ENCODE peak calls at places on chromosome 13, in six cellular contexts. One of them, this sample, is unnamed.

GRCh38 chr13:111947876-111948275 is 119.1 kb upstream of the SOX1 start:
- DNase-seq in spleen: peak; percentile 68
- DNase-seq in GM12892: no peak
- DNase-seq in AG04450: no peak
- DNase-seq in activated naive CD4-positive, alpha-beta T cell treated with anti-CD3 and anti-CD28 coated beads, Interleukin-2, amount 50 U/mL, for 16 hours: no peak
- DNase-seq in AG09319: no peak
- DNase-seq in this sample: no peak

GRCh38 chr13:41668130-41668757 is 210.9 kb downstream of the RGCC start:
- DNase-seq in AG09319: peak; percentile 89
- DNase-seq in activated naive CD4-positive, alpha-beta T cell treated with anti-CD3 and anti-CD28 coated beads, Interleukin-2, amount 50 U/mL, for 16 hours: peak; percentile 12
- DNase-seq in spleen: no peak
- DNase-seq in AG04450: peak; percentile 85
- DNase-seq in GM12892: peak; percentile 12
- DNase-seq in this sample: no peak

GRCh38 chr13:23828086-23828485 is 61.1 kb downstream of the MIPEP start:
- DNase-seq in AG09319: no peak
- DNase-seq in AG04450: no peak
- DNase-seq in activated naive CD4-positive, alpha-beta T cell treated with anti-CD3 and anti-CD28 coated beads, Interleukin-2, amount 50 U/mL, for 16 hours: no peak
- DNase-seq in GM12892: no peak
- DNase-seq in spleen: no peak
- DNase-seq in this sample: no peak

GRCh38 chr13:41075034-41075433 is 13.7 kb downstream of the WBP4 start:
- DNase-seq in activated naive CD4-positive, alpha-beta T cell treated with anti-CD3 and anti-CD28 coated beads, Interleukin-2, amount 50 U/mL, for 16 hours: peak; percentile 33
- DNase-seq in GM12892: no peak
- DNase-seq in spleen: no peak
- DNase-seq in AG09319: no peak
- DNase-seq in AG04450: no peak
- DNase-seq in this sample: no peak

GRCh38 chr13:98190889-98191444 is 13.9 kb upstream of the RNF113B start:
- DNase-seq in spleen: no peak
- DNase-seq in AG09319: no peak
- DNase-seq in GM12892: no peak
- DNase-seq in AG04450: no peak
- DNase-seq in activated naive CD4-positive, alpha-beta T cell treated with anti-CD3 and anti-CD28 coated beads, Interleukin-2, amount 50 U/mL, for 16 hours: no peak
- DNase-seq in this sample: no peak

GRCh38 chr13:62040078-62040477 is 624.4 kb upstream of the PCDH20 start:
- DNase-seq in AG09319: no peak
- DNase-seq in AG04450: no peak
- DNase-seq in spleen: no peak
- DNase-seq in activated naive CD4-positive, alpha-beta T cell treated with anti-CD3 and anti-CD28 coated beads, Interleukin-2, amount 50 U/mL, for 16 hours: no peak
- DNase-seq in GM12892: no peak
- DNase-seq in this sample: no peak

GRCh38 chr13:26050568-26051230 is 1.1 kb downstream of the SHISA2 start:
- DNase-seq in AG04450: no peak
- DNase-seq in activated naive CD4-positive, alpha-beta T cell treated with anti-CD3 and anti-CD28 coated beads, Interleukin-2, amount 50 U/mL, for 16 hours: peak; percentile 20
- DNase-seq in spleen: no peak
- DNase-seq in AG09319: no peak
- DNase-seq in GM12892: no peak
- DNase-seq in this sample: peak; percentile 42

GRCh38 chr13:44040754-44041100 is 161.0 kb downstream of the LACC1 start:
- DNase-seq in AG04450: no peak
- DNase-seq in AG09319: no peak
- DNase-seq in spleen: no peak
- DNase-seq in activated naive CD4-positive, alpha-beta T cell treated with anti-CD3 and anti-CD28 coated beads, Interleukin-2, amount 50 U/mL, for 16 hours: no peak
- DNase-seq in GM12892: no peak
- DNase-seq in this sample: no peak

GRCh38 chr13:99981115-99982020 is at the start of gene ZIC2:
- DNase-seq in AG04450: no peak
- DNase-seq in AG09319: no peak
- DNase-seq in spleen: peak; percentile 72
- DNase-seq in GM12892: no peak
- DNase-seq in activated naive CD4-positive, alpha-beta T cell treated with anti-CD3 and anti-CD28 coated beads, Interleukin-2, amount 50 U/mL, for 16 hours: no peak
- DNase-seq in this sample: no peak

GRCh38 chr13:111967572-111968201 is 99.3 kb upstream of the SOX1 start:
- DNase-seq in GM12892: no peak
- DNase-seq in AG04450: no peak
- DNase-seq in AG09319: no peak
- DNase-seq in spleen: no peak
- DNase-seq in activated naive CD4-positive, alpha-beta T cell treated with anti-CD3 and anti-CD28 coated beads, Interleukin-2, amount 50 U/mL, for 16 hours: no peak
- DNase-seq in this sample: no peak

This sample was measured in psoas muscle.